ENCODE peak calls at places on chromosomes 1 and 21, in nine cellular contexts. One of them, this sample, is unnamed.

GRCh38 chr1:223642155-223642689 is 23.3 kb downstream of the CAPN8 start:
- DNase-seq in dorsolateral prefrontal cortex: no peak
- DNase-seq in GM12891: no peak
- DNase-seq in foreskin fibroblast: no peak
- DNase-seq in amygdala: no peak
- DNase-seq in kidney glomerular epithelial cell: no peak
- DNase-seq in NCI-H1417: peak
- DNase-seq in amniotic stem cell: no peak
- DNase-seq in fibroblast of mammary gland: no peak
- DNase-seq in this sample: no peak

GRCh38 chr21:44438531-44439210 is 16.6 kb upstream of the LRRC3 start:
- DNase-seq in dorsolateral prefrontal cortex: no peak
- DNase-seq in GM12891: no peak
- DNase-seq in foreskin fibroblast: no peak
- DNase-seq in amygdala: no peak
- DNase-seq in kidney glomerular epithelial cell: no peak
- DNase-seq in NCI-H1417: no peak
- DNase-seq in amniotic stem cell: no peak
- DNase-seq in fibroblast of mammary gland: no peak
- DNase-seq in this sample: no peak

GRCh38 chr1:25442178-25442577 is 11.5 kb downstream of the MACO1 start:
- DNase-seq in dorsolateral prefrontal cortex: no peak
- DNase-seq in GM12891: no peak
- DNase-seq in foreskin fibroblast: no peak
- DNase-seq in amygdala: no peak
- DNase-seq in kidney glomerular epithelial cell: no peak
- DNase-seq in NCI-H1417: peak
- DNase-seq in amniotic stem cell: no peak
- DNase-seq in fibroblast of mammary gland: peak
- DNase-seq in this sample: no peak

GRCh38 chr1:56397811-56398231 is 181.5 kb downstream of the PLPP3 start:
- DNase-seq in dorsolateral prefrontal cortex: no peak
- DNase-seq in GM12891: no peak
- DNase-seq in foreskin fibroblast: peak
- DNase-seq in amygdala: no peak
- DNase-seq in kidney glomerular epithelial cell: no peak
- DNase-seq in NCI-H1417: no peak
- DNase-seq in amniotic stem cell: no peak
- DNase-seq in fibroblast of mammary gland: peak
- DNase-seq in this sample: no peak

GRCh38 chr1:229231754-229232119 is 39.2 kb upstream of the RAB4A start:
- DNase-seq in dorsolateral prefrontal cortex: no peak
- DNase-seq in GM12891: no peak
- DNase-seq in foreskin fibroblast: no peak
- DNase-seq in amygdala: peak
- DNase-seq in kidney glomerular epithelial cell: no peak
- DNase-seq in NCI-H1417: no peak
- DNase-seq in amniotic stem cell: no peak
- DNase-seq in fibroblast of mammary gland: no peak
- DNase-seq in this sample: no peak

GRCh38 chr1:23422313-23422877 is 2.2 kb downstream of the TCEA3 start:
- DNase-seq in dorsolateral prefrontal cortex: no peak
- DNase-seq in GM12891: no peak
- DNase-seq in foreskin fibroblast: peak
- DNase-seq in amygdala: no peak
- DNase-seq in kidney glomerular epithelial cell: peak
- DNase-seq in NCI-H1417: no peak
- DNase-seq in amniotic stem cell: no peak
- DNase-seq in fibroblast of mammary gland: peak
- DNase-seq in this sample: no peak

GRCh38 chr1:3053986-3054385 is 15.0 kb upstream of the PRDM16 start:
- DNase-seq in dorsolateral prefrontal cortex: peak
- DNase-seq in GM12891: no peak
- DNase-seq in foreskin fibroblast: no peak
- DNase-seq in amygdala: no peak
- DNase-seq in kidney glomerular epithelial cell: no peak
- DNase-seq in NCI-H1417: no peak
- DNase-seq in amniotic stem cell: no peak
- DNase-seq in fibroblast of mammary gland: no peak
- DNase-seq in this sample: no peak

GRCh38 chr1:198495635-198496034 is 44.8 kb downstream of the ATP6V1G3 start:
- DNase-seq in dorsolateral prefrontal cortex: no peak
- DNase-seq in GM12891: no peak
- DNase-seq in foreskin fibroblast: no peak
- DNase-seq in amygdala: no peak
- DNase-seq in kidney glomerular epithelial cell: no peak
- DNase-seq in NCI-H1417: no peak
- DNase-seq in amniotic stem cell: no peak
- DNase-seq in fibroblast of mammary gland: no peak
- DNase-seq in this sample: no peak

GRCh38 chr1:63662056-63662836 is 69.0 kb downstream of the PGM1 start:
- DNase-seq in dorsolateral prefrontal cortex: no peak
- DNase-seq in GM12891: no peak
- DNase-seq in foreskin fibroblast: peak
- DNase-seq in amygdala: no peak
- DNase-seq in kidney glomerular epithelial cell: peak
- DNase-seq in NCI-H1417: no peak
- DNase-seq in amniotic stem cell: peak
- DNase-seq in fibroblast of mammary gland: peak
- DNase-seq in this sample: no peak

GRCh38 chr1:3003039-3003940 is 18.0 kb upstream of the ACTRT2 start:
- DNase-seq in dorsolateral prefrontal cortex: peak
- DNase-seq in GM12891: no peak
- DNase-seq in foreskin fibroblast: no peak
- DNase-seq in amygdala: no peak
- DNase-seq in kidney glomerular epithelial cell: no peak
- DNase-seq in NCI-H1417: no peak
- DNase-seq in amniotic stem cell: no peak
- DNase-seq in fibroblast of mammary gland: no peak
- DNase-seq in this sample: no peak

GRCh38 chr21:41147096-41147978 is 20.6 kb upstream of the BACE2 start:
- DNase-seq in dorsolateral prefrontal cortex: no peak
- DNase-seq in GM12891: no peak
- DNase-seq in foreskin fibroblast: no peak
- DNase-seq in amygdala: no peak
- DNase-seq in kidney glomerular epithelial cell: no peak
- DNase-seq in NCI-H1417: peak
- DNase-seq in amniotic stem cell: no peak
- DNase-seq in fibroblast of mammary gland: no peak
- DNase-seq in this sample: no peak

GRCh38 chr1:66271216-66271903 is 262.6 kb upstream of the SGIP1 start:
- DNase-seq in dorsolateral prefrontal cortex: no peak
- DNase-seq in GM12891: no peak
- DNase-seq in foreskin fibroblast: peak
- DNase-seq in amygdala: peak
- DNase-seq in kidney glomerular epithelial cell: peak
- DNase-seq in NCI-H1417: peak
- DNase-seq in amniotic stem cell: peak
- DNase-seq in fibroblast of mammary gland: peak
- DNase-seq in this sample: peak

This sample was measured in nucleus accumbens.